ENCODE peak calls at places on chromosomes 12 and 14, in eight cellular contexts. One of them, this sample, is unnamed.

GRCh38 chr14:52069617-52070431 is 965 bp upstream of the NID2 start:
- DNase-seq in activated CD8-positive, alpha-beta T cell treated with anti-CD3 and anti-CD28 coated beads, Interleukin-2, amount 10 ng/mL, durations not matched to agents 7 days and 5 days: no peak
- DNase-seq in T-helper 1 cell: no peak
- DNase-seq in GDM1: no peak
- DNase-seq in body of pancreas: no peak
- DNase-seq in coronary artery: peak
- DNase-seq in RPMI8226: no peak
- DNase-seq in stimulated activated CD4-positive, alpha-beta T cell treated with anti-CD3 and anti-CD28 coated beads, Interleukin-4, amount 100 ng/mL, for 48 hours: no peak
- DNase-seq in this sample: no peak

GRCh38 chr12:45729233-45730115 is at the start of gene ARID2:
- DNase-seq in activated CD8-positive, alpha-beta T cell treated with anti-CD3 and anti-CD28 coated beads, Interleukin-2, amount 10 ng/mL, durations not matched to agents 7 days and 5 days: peak
- DNase-seq in T-helper 1 cell: peak
- DNase-seq in GDM1: peak
- DNase-seq in body of pancreas: peak
- DNase-seq in coronary artery: peak
- DNase-seq in RPMI8226: peak
- DNase-seq in stimulated activated CD4-positive, alpha-beta T cell treated with anti-CD3 and anti-CD28 coated beads, Interleukin-4, amount 100 ng/mL, for 48 hours: peak
- DNase-seq in this sample: peak

GRCh38 chr14:96146131-96146771 is 58.4 kb upstream of the BDKRB2 start:
- DNase-seq in activated CD8-positive, alpha-beta T cell treated with anti-CD3 and anti-CD28 coated beads, Interleukin-2, amount 10 ng/mL, durations not matched to agents 7 days and 5 days: no peak
- DNase-seq in T-helper 1 cell: no peak
- DNase-seq in GDM1: no peak
- DNase-seq in body of pancreas: peak
- DNase-seq in coronary artery: no peak
- DNase-seq in RPMI8226: no peak
- DNase-seq in stimulated activated CD4-positive, alpha-beta T cell treated with anti-CD3 and anti-CD28 coated beads, Interleukin-4, amount 100 ng/mL, for 48 hours: no peak
- DNase-seq in this sample: no peak

GRCh38 chr12:47822863-47823262 is 3.2 kb upstream of the HDAC7 start:
- DNase-seq in activated CD8-positive, alpha-beta T cell treated with anti-CD3 and anti-CD28 coated beads, Interleukin-2, amount 10 ng/mL, durations not matched to agents 7 days and 5 days: no peak
- DNase-seq in T-helper 1 cell: no peak
- DNase-seq in GDM1: no peak
- DNase-seq in body of pancreas: no peak
- DNase-seq in coronary artery: no peak
- DNase-seq in RPMI8226: no peak
- DNase-seq in stimulated activated CD4-positive, alpha-beta T cell treated with anti-CD3 and anti-CD28 coated beads, Interleukin-4, amount 100 ng/mL, for 48 hours: no peak
- DNase-seq in this sample: no peak

GRCh38 chr14:60736494-60736893 is 1.9 kb downstream of the MNAT1 start:
- DNase-seq in activated CD8-positive, alpha-beta T cell treated with anti-CD3 and anti-CD28 coated beads, Interleukin-2, amount 10 ng/mL, durations not matched to agents 7 days and 5 days: no peak
- DNase-seq in T-helper 1 cell: no peak
- DNase-seq in GDM1: no peak
- DNase-seq in body of pancreas: no peak
- DNase-seq in coronary artery: no peak
- DNase-seq in RPMI8226: no peak
- DNase-seq in stimulated activated CD4-positive, alpha-beta T cell treated with anti-CD3 and anti-CD28 coated beads, Interleukin-4, amount 100 ng/mL, for 48 hours: no peak
- DNase-seq in this sample: no peak

GRCh38 chr12:106255952-106256351 is 8.1 kb upstream of the CKAP4 start:
- DNase-seq in activated CD8-positive, alpha-beta T cell treated with anti-CD3 and anti-CD28 coated beads, Interleukin-2, amount 10 ng/mL, durations not matched to agents 7 days and 5 days: no peak
- DNase-seq in T-helper 1 cell: no peak
- DNase-seq in GDM1: no peak
- DNase-seq in body of pancreas: no peak
- DNase-seq in coronary artery: no peak
- DNase-seq in RPMI8226: no peak
- DNase-seq in stimulated activated CD4-positive, alpha-beta T cell treated with anti-CD3 and anti-CD28 coated beads, Interleukin-4, amount 100 ng/mL, for 48 hours: no peak
- DNase-seq in this sample: no peak

GRCh38 chr12:6157482-6157881 is 33.0 kb upstream of the VWF start:
- DNase-seq in activated CD8-positive, alpha-beta T cell treated with anti-CD3 and anti-CD28 coated beads, Interleukin-2, amount 10 ng/mL, durations not matched to agents 7 days and 5 days: no peak
- DNase-seq in T-helper 1 cell: no peak
- DNase-seq in GDM1: no peak
- DNase-seq in body of pancreas: no peak
- DNase-seq in coronary artery: no peak
- DNase-seq in RPMI8226: no peak
- DNase-seq in stimulated activated CD4-positive, alpha-beta T cell treated with anti-CD3 and anti-CD28 coated beads, Interleukin-4, amount 100 ng/mL, for 48 hours: no peak
- DNase-seq in this sample: no peak

GRCh38 chr14:77276959-77277358 is 6.0 kb upstream of the NGB start:
- DNase-seq in activated CD8-positive, alpha-beta T cell treated with anti-CD3 and anti-CD28 coated beads, Interleukin-2, amount 10 ng/mL, durations not matched to agents 7 days and 5 days: no peak
- DNase-seq in T-helper 1 cell: no peak
- DNase-seq in GDM1: no peak
- DNase-seq in body of pancreas: no peak
- DNase-seq in coronary artery: no peak
- DNase-seq in RPMI8226: no peak
- DNase-seq in stimulated activated CD4-positive, alpha-beta T cell treated with anti-CD3 and anti-CD28 coated beads, Interleukin-4, amount 100 ng/mL, for 48 hours: no peak
- DNase-seq in this sample: no peak

GRCh38 chr12:110533607-110534006 is 31.5 kb downstream of the RAD9B start:
- DNase-seq in activated CD8-positive, alpha-beta T cell treated with anti-CD3 and anti-CD28 coated beads, Interleukin-2, amount 10 ng/mL, durations not matched to agents 7 days and 5 days: no peak
- DNase-seq in T-helper 1 cell: no peak
- DNase-seq in GDM1: no peak
- DNase-seq in body of pancreas: no peak
- DNase-seq in coronary artery: no peak
- DNase-seq in RPMI8226: no peak
- DNase-seq in stimulated activated CD4-positive, alpha-beta T cell treated with anti-CD3 and anti-CD28 coated beads, Interleukin-4, amount 100 ng/mL, for 48 hours: no peak
- DNase-seq in this sample: no peak

GRCh38 chr12:49697808-49698207 is 9.4 kb downstream of the FMNL3 start:
- DNase-seq in activated CD8-positive, alpha-beta T cell treated with anti-CD3 and anti-CD28 coated beads, Interleukin-2, amount 10 ng/mL, durations not matched to agents 7 days and 5 days: no peak
- DNase-seq in T-helper 1 cell: no peak
- DNase-seq in GDM1: no peak
- DNase-seq in body of pancreas: no peak
- DNase-seq in coronary artery: no peak
- DNase-seq in RPMI8226: no peak
- DNase-seq in stimulated activated CD4-positive, alpha-beta T cell treated with anti-CD3 and anti-CD28 coated beads, Interleukin-4, amount 100 ng/mL, for 48 hours: no peak
- DNase-seq in this sample: no peak

GRCh38 chr12:93176166-93176565 is 201.6 kb upstream of the NUDT4 start:
- DNase-seq in activated CD8-positive, alpha-beta T cell treated with anti-CD3 and anti-CD28 coated beads, Interleukin-2, amount 10 ng/mL, durations not matched to agents 7 days and 5 days: no peak
- DNase-seq in T-helper 1 cell: no peak
- DNase-seq in GDM1: no peak
- DNase-seq in body of pancreas: no peak
- DNase-seq in coronary artery: no peak
- DNase-seq in RPMI8226: no peak
- DNase-seq in stimulated activated CD4-positive, alpha-beta T cell treated with anti-CD3 and anti-CD28 coated beads, Interleukin-4, amount 100 ng/mL, for 48 hours: no peak
- DNase-seq in this sample: no peak

GRCh38 chr12:78797201-78797931 is 67.2 kb upstream of the SYT1 start:
- DNase-seq in activated CD8-positive, alpha-beta T cell treated with anti-CD3 and anti-CD28 coated beads, Interleukin-2, amount 10 ng/mL, durations not matched to agents 7 days and 5 days: no peak
- DNase-seq in T-helper 1 cell: no peak
- DNase-seq in GDM1: no peak
- DNase-seq in body of pancreas: no peak
- DNase-seq in coronary artery: no peak
- DNase-seq in RPMI8226: no peak
- DNase-seq in stimulated activated CD4-positive, alpha-beta T cell treated with anti-CD3 and anti-CD28 coated beads, Interleukin-4, amount 100 ng/mL, for 48 hours: no peak
- DNase-seq in this sample: no peak

GRCh38 chr12:88553941-88554658 is 26.2 kb downstream of the KITLG start:
- DNase-seq in activated CD8-positive, alpha-beta T cell treated with anti-CD3 and anti-CD28 coated beads, Interleukin-2, amount 10 ng/mL, durations not matched to agents 7 days and 5 days: no peak
- DNase-seq in T-helper 1 cell: no peak
- DNase-seq in GDM1: no peak
- DNase-seq in body of pancreas: peak
- DNase-seq in coronary artery: no peak
- DNase-seq in RPMI8226: no peak
- DNase-seq in stimulated activated CD4-positive, alpha-beta T cell treated with anti-CD3 and anti-CD28 coated beads, Interleukin-4, amount 100 ng/mL, for 48 hours: no peak
- DNase-seq in this sample: no peak

GRCh38 chr12:79997115-79997805 is 62.4 kb upstream of the PPP1R12A start:
- DNase-seq in activated CD8-positive, alpha-beta T cell treated with anti-CD3 and anti-CD28 coated beads, Interleukin-2, amount 10 ng/mL, durations not matched to agents 7 days and 5 days: no peak
- DNase-seq in T-helper 1 cell: no peak
- DNase-seq in GDM1: no peak
- DNase-seq in body of pancreas: no peak
- DNase-seq in coronary artery: no peak
- DNase-seq in RPMI8226: peak
- DNase-seq in stimulated activated CD4-positive, alpha-beta T cell treated with anti-CD3 and anti-CD28 coated beads, Interleukin-4, amount 100 ng/mL, for 48 hours: no peak
- DNase-seq in this sample: no peak

GRCh38 chr14:59228416-59228815 is 39.9 kb downstream of the DAAM1 start:
- DNase-seq in activated CD8-positive, alpha-beta T cell treated with anti-CD3 and anti-CD28 coated beads, Interleukin-2, amount 10 ng/mL, durations not matched to agents 7 days and 5 days: no peak
- DNase-seq in T-helper 1 cell: no peak
- DNase-seq in GDM1: no peak
- DNase-seq in body of pancreas: no peak
- DNase-seq in coronary artery: no peak
- DNase-seq in RPMI8226: no peak
- DNase-seq in stimulated activated CD4-positive, alpha-beta T cell treated with anti-CD3 and anti-CD28 coated beads, Interleukin-4, amount 100 ng/mL, for 48 hours: no peak
- DNase-seq in this sample: no peak

GRCh38 chr14:64244279-64244678 is 49.9 kb downstream of the ESR2 start:
- DNase-seq in activated CD8-positive, alpha-beta T cell treated with anti-CD3 and anti-CD28 coated beads, Interleukin-2, amount 10 ng/mL, durations not matched to agents 7 days and 5 days: no peak
- DNase-seq in T-helper 1 cell: no peak
- DNase-seq in GDM1: no peak
- DNase-seq in body of pancreas: peak
- DNase-seq in coronary artery: no peak
- DNase-seq in RPMI8226: no peak
- DNase-seq in stimulated activated CD4-positive, alpha-beta T cell treated with anti-CD3 and anti-CD28 coated beads, Interleukin-4, amount 100 ng/mL, for 48 hours: no peak
- DNase-seq in this sample: no peak

GRCh38 chr12:76688627-76689026 is 75.3 kb upstream of the ZDHHC17 start:
- DNase-seq in activated CD8-positive, alpha-beta T cell treated with anti-CD3 and anti-CD28 coated beads, Interleukin-2, amount 10 ng/mL, durations not matched to agents 7 days and 5 days: no peak
- DNase-seq in T-helper 1 cell: no peak
- DNase-seq in GDM1: peak
- DNase-seq in body of pancreas: no peak
- DNase-seq in coronary artery: no peak
- DNase-seq in RPMI8226: no peak
- DNase-seq in stimulated activated CD4-positive, alpha-beta T cell treated with anti-CD3 and anti-CD28 coated beads, Interleukin-4, amount 100 ng/mL, for 48 hours: no peak
- DNase-seq in this sample: no peak

GRCh38 chr14:89420502-89420901 is 3.5 kb upstream of the FOXN3 start:
- DNase-seq in activated CD8-positive, alpha-beta T cell treated with anti-CD3 and anti-CD28 coated beads, Interleukin-2, amount 10 ng/mL, durations not matched to agents 7 days and 5 days: no peak
- DNase-seq in T-helper 1 cell: no peak
- DNase-seq in GDM1: no peak
- DNase-seq in body of pancreas: no peak
- DNase-seq in coronary artery: no peak
- DNase-seq in RPMI8226: no peak
- DNase-seq in stimulated activated CD4-positive, alpha-beta T cell treated with anti-CD3 and anti-CD28 coated beads, Interleukin-4, amount 100 ng/mL, for 48 hours: no peak
- DNase-seq in this sample: no peak

GRCh38 chr12:124273630-124274029 is 21.3 kb upstream of the RFLNA start:
- DNase-seq in activated CD8-positive, alpha-beta T cell treated with anti-CD3 and anti-CD28 coated beads, Interleukin-2, amount 10 ng/mL, durations not matched to agents 7 days and 5 days: peak
- DNase-seq in T-helper 1 cell: no peak
- DNase-seq in GDM1: peak
- DNase-seq in body of pancreas: no peak
- DNase-seq in coronary artery: no peak
- DNase-seq in RPMI8226: peak
- DNase-seq in stimulated activated CD4-positive, alpha-beta T cell treated with anti-CD3 and anti-CD28 coated beads, Interleukin-4, amount 100 ng/mL, for 48 hours: no peak
- DNase-seq in this sample: no peak

GRCh38 chr14:104422301-104423223 is 157.0 kb upstream of the C14orf180 start:
- DNase-seq in activated CD8-positive, alpha-beta T cell treated with anti-CD3 and anti-CD28 coated beads, Interleukin-2, amount 10 ng/mL, durations not matched to agents 7 days and 5 days: no peak
- DNase-seq in T-helper 1 cell: no peak
- DNase-seq in GDM1: no peak
- DNase-seq in body of pancreas: no peak
- DNase-seq in coronary artery: peak
- DNase-seq in RPMI8226: no peak
- DNase-seq in stimulated activated CD4-positive, alpha-beta T cell treated with anti-CD3 and anti-CD28 coated beads, Interleukin-4, amount 100 ng/mL, for 48 hours: no peak
- DNase-seq in this sample: no peak

GRCh38 chr12:57455374-57456144 is 452 bp downstream of the INHBE start:
- DNase-seq in activated CD8-positive, alpha-beta T cell treated with anti-CD3 and anti-CD28 coated beads, Interleukin-2, amount 10 ng/mL, durations not matched to agents 7 days and 5 days: no peak
- DNase-seq in T-helper 1 cell: no peak
- DNase-seq in GDM1: no peak
- DNase-seq in body of pancreas: no peak
- DNase-seq in coronary artery: no peak
- DNase-seq in RPMI8226: no peak
- DNase-seq in stimulated activated CD4-positive, alpha-beta T cell treated with anti-CD3 and anti-CD28 coated beads, Interleukin-4, amount 100 ng/mL, for 48 hours: no peak
- DNase-seq in this sample: no peak

GRCh38 chr12:69475237-69475984 is 5.2 kb downstream of the FRS2 start:
- DNase-seq in activated CD8-positive, alpha-beta T cell treated with anti-CD3 and anti-CD28 coated beads, Interleukin-2, amount 10 ng/mL, durations not matched to agents 7 days and 5 days: no peak
- DNase-seq in T-helper 1 cell: no peak
- DNase-seq in GDM1: no peak
- DNase-seq in body of pancreas: no peak
- DNase-seq in coronary artery: no peak
- DNase-seq in RPMI8226: no peak
- DNase-seq in stimulated activated CD4-positive, alpha-beta T cell treated with anti-CD3 and anti-CD28 coated beads, Interleukin-4, amount 100 ng/mL, for 48 hours: no peak
- DNase-seq in this sample: no peak

GRCh38 chr12:113392988-113393579 is 10.6 kb downstream of the SDS start:
- DNase-seq in activated CD8-positive, alpha-beta T cell treated with anti-CD3 and anti-CD28 coated beads, Interleukin-2, amount 10 ng/mL, durations not matched to agents 7 days and 5 days: no peak
- DNase-seq in T-helper 1 cell: no peak
- DNase-seq in GDM1: no peak
- DNase-seq in body of pancreas: no peak
- DNase-seq in coronary artery: no peak
- DNase-seq in RPMI8226: peak
- DNase-seq in stimulated activated CD4-positive, alpha-beta T cell treated with anti-CD3 and anti-CD28 coated beads, Interleukin-4, amount 100 ng/mL, for 48 hours: no peak
- DNase-seq in this sample: no peak

GRCh38 chr14:43735926-43736325 is 771.2 kb downstream of the FSCB start:
- DNase-seq in activated CD8-positive, alpha-beta T cell treated with anti-CD3 and anti-CD28 coated beads, Interleukin-2, amount 10 ng/mL, durations not matched to agents 7 days and 5 days: no peak
- DNase-seq in T-helper 1 cell: no peak
- DNase-seq in GDM1: no peak
- DNase-seq in body of pancreas: no peak
- DNase-seq in coronary artery: no peak
- DNase-seq in RPMI8226: no peak
- DNase-seq in stimulated activated CD4-positive, alpha-beta T cell treated with anti-CD3 and anti-CD28 coated beads, Interleukin-4, amount 100 ng/mL, for 48 hours: no peak
- DNase-seq in this sample: no peak

GRCh38 chr14:81855007-81855406 is 321.4 kb upstream of the SEL1L start:
- DNase-seq in activated CD8-positive, alpha-beta T cell treated with anti-CD3 and anti-CD28 coated beads, Interleukin-2, amount 10 ng/mL, durations not matched to agents 7 days and 5 days: no peak
- DNase-seq in T-helper 1 cell: no peak
- DNase-seq in GDM1: no peak
- DNase-seq in body of pancreas: no peak
- DNase-seq in coronary artery: no peak
- DNase-seq in RPMI8226: no peak
- DNase-seq in stimulated activated CD4-positive, alpha-beta T cell treated with anti-CD3 and anti-CD28 coated beads, Interleukin-4, amount 100 ng/mL, for 48 hours: no peak
- DNase-seq in this sample: no peak

GRCh38 chr14:89600950-89601826 is 184.2 kb upstream of the FOXN3 start:
- DNase-seq in activated CD8-positive, alpha-beta T cell treated with anti-CD3 and anti-CD28 coated beads, Interleukin-2, amount 10 ng/mL, durations not matched to agents 7 days and 5 days: no peak
- DNase-seq in T-helper 1 cell: no peak
- DNase-seq in GDM1: no peak
- DNase-seq in body of pancreas: no peak
- DNase-seq in coronary artery: no peak
- DNase-seq in RPMI8226: no peak
- DNase-seq in stimulated activated CD4-positive, alpha-beta T cell treated with anti-CD3 and anti-CD28 coated beads, Interleukin-4, amount 100 ng/mL, for 48 hours: no peak
- DNase-seq in this sample: no peak

GRCh38 chr12:14952295-14952995 is 9.0 kb downstream of the ARHGDIB start:
- DNase-seq in activated CD8-positive, alpha-beta T cell treated with anti-CD3 and anti-CD28 coated beads, Interleukin-2, amount 10 ng/mL, durations not matched to agents 7 days and 5 days: peak
- DNase-seq in T-helper 1 cell: no peak
- DNase-seq in GDM1: no peak
- DNase-seq in body of pancreas: no peak
- DNase-seq in coronary artery: no peak
- DNase-seq in RPMI8226: peak
- DNase-seq in stimulated activated CD4-positive, alpha-beta T cell treated with anti-CD3 and anti-CD28 coated beads, Interleukin-4, amount 100 ng/mL, for 48 hours: no peak
- DNase-seq in this sample: no peak

GRCh38 chr14:23130875-23131274 is 11.8 kb upstream of the CEBPE start:
- DNase-seq in activated CD8-positive, alpha-beta T cell treated with anti-CD3 and anti-CD28 coated beads, Interleukin-2, amount 10 ng/mL, durations not matched to agents 7 days and 5 days: no peak
- DNase-seq in T-helper 1 cell: no peak
- DNase-seq in GDM1: no peak
- DNase-seq in body of pancreas: no peak
- DNase-seq in coronary artery: no peak
- DNase-seq in RPMI8226: peak
- DNase-seq in stimulated activated CD4-positive, alpha-beta T cell treated with anti-CD3 and anti-CD28 coated beads, Interleukin-4, amount 100 ng/mL, for 48 hours: no peak
- DNase-seq in this sample: no peak

GRCh38 chr14:105622329-105622955 is 96.1 kb downstream of the TMEM121 start:
- DNase-seq in activated CD8-positive, alpha-beta T cell treated with anti-CD3 and anti-CD28 coated beads, Interleukin-2, amount 10 ng/mL, durations not matched to agents 7 days and 5 days: no peak
- DNase-seq in T-helper 1 cell: no peak
- DNase-seq in GDM1: no peak
- DNase-seq in body of pancreas: no peak
- DNase-seq in coronary artery: no peak
- DNase-seq in RPMI8226: no peak
- DNase-seq in stimulated activated CD4-positive, alpha-beta T cell treated with anti-CD3 and anti-CD28 coated beads, Interleukin-4, amount 100 ng/mL, for 48 hours: no peak
- DNase-seq in this sample: no peak

GRCh38 chr14:99546230-99546879 is 57.7 kb downstream of the CCDC85C start:
- DNase-seq in activated CD8-positive, alpha-beta T cell treated with anti-CD3 and anti-CD28 coated beads, Interleukin-2, amount 10 ng/mL, durations not matched to agents 7 days and 5 days: no peak
- DNase-seq in T-helper 1 cell: no peak
- DNase-seq in GDM1: no peak
- DNase-seq in body of pancreas: no peak
- DNase-seq in coronary artery: no peak
- DNase-seq in RPMI8226: no peak
- DNase-seq in stimulated activated CD4-positive, alpha-beta T cell treated with anti-CD3 and anti-CD28 coated beads, Interleukin-4, amount 100 ng/mL, for 48 hours: no peak
- DNase-seq in this sample: no peak

GRCh38 chr12:123120452-123121166 is 30.3 kb downstream of the PITPNM2 start:
- DNase-seq in activated CD8-positive, alpha-beta T cell treated with anti-CD3 and anti-CD28 coated beads, Interleukin-2, amount 10 ng/mL, durations not matched to agents 7 days and 5 days: peak
- DNase-seq in T-helper 1 cell: no peak
- DNase-seq in GDM1: no peak
- DNase-seq in body of pancreas: no peak
- DNase-seq in coronary artery: no peak
- DNase-seq in RPMI8226: peak
- DNase-seq in stimulated activated CD4-positive, alpha-beta T cell treated with anti-CD3 and anti-CD28 coated beads, Interleukin-4, amount 100 ng/mL, for 48 hours: no peak
- DNase-seq in this sample: no peak

GRCh38 chr12:64797156-64797555 is 27.3 kb upstream of the TBC1D30 start:
- DNase-seq in activated CD8-positive, alpha-beta T cell treated with anti-CD3 and anti-CD28 coated beads, Interleukin-2, amount 10 ng/mL, durations not matched to agents 7 days and 5 days: no peak
- DNase-seq in T-helper 1 cell: no peak
- DNase-seq in GDM1: no peak
- DNase-seq in body of pancreas: no peak
- DNase-seq in coronary artery: no peak
- DNase-seq in RPMI8226: no peak
- DNase-seq in stimulated activated CD4-positive, alpha-beta T cell treated with anti-CD3 and anti-CD28 coated beads, Interleukin-4, amount 100 ng/mL, for 48 hours: no peak
- DNase-seq in this sample: no peak

GRCh38 chr12:49909826-49910225 is 6.1 kb upstream of the FAIM2 start:
- DNase-seq in activated CD8-positive, alpha-beta T cell treated with anti-CD3 and anti-CD28 coated beads, Interleukin-2, amount 10 ng/mL, durations not matched to agents 7 days and 5 days: no peak
- DNase-seq in T-helper 1 cell: no peak
- DNase-seq in GDM1: no peak
- DNase-seq in body of pancreas: no peak
- DNase-seq in coronary artery: no peak
- DNase-seq in RPMI8226: no peak
- DNase-seq in stimulated activated CD4-positive, alpha-beta T cell treated with anti-CD3 and anti-CD28 coated beads, Interleukin-4, amount 100 ng/mL, for 48 hours: no peak
- DNase-seq in this sample: no peak

GRCh38 chr12:69151254-69151751 is 88.1 kb upstream of the CPSF6 start:
- DNase-seq in activated CD8-positive, alpha-beta T cell treated with anti-CD3 and anti-CD28 coated beads, Interleukin-2, amount 10 ng/mL, durations not matched to agents 7 days and 5 days: no peak
- DNase-seq in T-helper 1 cell: no peak
- DNase-seq in GDM1: no peak
- DNase-seq in body of pancreas: peak
- DNase-seq in coronary artery: no peak
- DNase-seq in RPMI8226: no peak
- DNase-seq in stimulated activated CD4-positive, alpha-beta T cell treated with anti-CD3 and anti-CD28 coated beads, Interleukin-4, amount 100 ng/mL, for 48 hours: no peak
- DNase-seq in this sample: no peak

This sample was measured in ureter.